ENCODE peak calls at places on chromosomes 4 and X, in five cellular contexts. W is SK-N-SH, C is K562, U is HepG2, R is GM12878. V is an unnamed sample.

GRCh38 chrX:39012561-39013209 is 211.4 kb downstream of the MID1IP1 start:
- DNase-seq in R (no peak), U (no peak), W (peak), C (no peak), V (peak)

GRCh38 chrX:48025561-48025960 is 18.8 kb downstream of the SPACA5 start:
- DNase-seq in R (peak), C (peak), W (peak), U (peak), V (peak)

GRCh38 chrX:11461181-11462001 is 168.2 kb downstream of the AMELX start:
- DNase-seq in U (no peak), C (peak), W (no peak), R (no peak), V (peak)

GRCh38 chr4:166493828-166494432 is 620.9 kb downstream of the TLL1 start:
- DNase-seq in U (no peak), W (no peak), R (no peak), C (no peak), V (no peak)

GRCh38 chr4:57602133-57602532 is 491.9 kb upstream of the IGFBP7 start:
- DNase-seq in C (no peak), R (no peak), U (no peak), W (no peak), V (no peak)

GRCh38 chrX:9342581-9343051 is 122.2 kb upstream of the TBL1X start:
- DNase-seq in C (peak), R (no peak), U (peak), W (peak), V (peak)

GRCh38 chr4:151624606-151625565 is 135.9 kb downstream of the GATB start:
- DNase-seq in W (no peak), C (no peak), R (no peak), U (no peak), V (no peak)

GRCh38 chr4:123110685-123111084 is 188.3 kb upstream of the NUDT6 start:
- DNase-seq in C (no peak), W (no peak), U (no peak), R (no peak), V (peak)

GRCh38 chr4:82394896-82395295 is 21.1 kb upstream of the HNRNPD start:
- DNase-seq in C (no peak), W (no peak), R (no peak), U (peak), V (no peak)

GRCh38 chr4:146359771-146360170 is 145.4 kb downstream of the REELD1 start:
- DNase-seq in C (no peak), U (no peak), R (no peak), W (no peak), V (no peak)
- TF ChIP-seq MXI1 in C (no peak), U (no peak), R (no peak), W (no peak), V (no peak)

DNA sequence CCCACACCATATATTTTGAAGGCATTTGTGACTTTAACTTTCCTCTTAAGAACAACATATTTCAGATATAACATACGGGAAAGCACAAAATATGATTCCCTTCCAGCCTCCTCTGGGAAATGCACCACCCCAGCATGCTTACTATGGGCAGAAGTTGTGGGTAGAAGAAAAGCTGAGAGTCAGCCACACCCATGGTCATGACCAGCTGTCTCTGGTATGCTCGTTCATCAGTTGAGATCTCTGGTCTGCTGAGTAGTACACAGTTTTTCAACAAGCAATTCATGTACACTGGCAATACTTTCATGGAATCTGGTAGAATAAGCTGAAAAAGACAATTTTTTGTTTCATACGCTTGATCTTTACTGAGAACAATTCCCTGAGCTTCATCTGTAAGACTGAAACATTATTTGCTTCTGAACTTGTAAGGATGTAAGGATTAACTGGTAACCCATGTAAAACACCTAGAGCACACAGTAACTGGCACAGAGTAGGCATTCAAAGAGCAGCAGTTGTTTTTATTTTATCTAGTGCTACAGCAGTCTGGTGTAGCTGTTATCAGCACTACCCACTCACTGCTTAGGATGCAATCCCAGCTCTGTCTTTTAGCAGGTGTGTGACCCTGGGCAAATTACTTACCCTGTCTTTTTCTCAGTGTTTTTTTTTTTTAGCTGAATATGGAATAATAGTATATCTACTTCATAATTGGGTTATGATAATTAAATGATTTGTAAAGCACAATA is 47.6 kb downstream of the METTL14 start:
- DNase-seq in R (no peak), W (no peak), U (no peak), C (no peak), V (peak)
- TF ChIP-seq MXI1 in R (no peak), W (no peak), U (no peak), C (no peak), V (no peak)

GRCh38 chrX:8345473-8345872 is 119.2 kb upstream of the VCX3B start:
- DNase-seq in R (no peak), C (no peak), U (peak), W (no peak), V (no peak)

GRCh38 chrX:8346060-8346459 is 118.6 kb upstream of the VCX3B start:
- DNase-seq in W (no peak), U (no peak), C (no peak), R (no peak), V (no peak)

DNA sequence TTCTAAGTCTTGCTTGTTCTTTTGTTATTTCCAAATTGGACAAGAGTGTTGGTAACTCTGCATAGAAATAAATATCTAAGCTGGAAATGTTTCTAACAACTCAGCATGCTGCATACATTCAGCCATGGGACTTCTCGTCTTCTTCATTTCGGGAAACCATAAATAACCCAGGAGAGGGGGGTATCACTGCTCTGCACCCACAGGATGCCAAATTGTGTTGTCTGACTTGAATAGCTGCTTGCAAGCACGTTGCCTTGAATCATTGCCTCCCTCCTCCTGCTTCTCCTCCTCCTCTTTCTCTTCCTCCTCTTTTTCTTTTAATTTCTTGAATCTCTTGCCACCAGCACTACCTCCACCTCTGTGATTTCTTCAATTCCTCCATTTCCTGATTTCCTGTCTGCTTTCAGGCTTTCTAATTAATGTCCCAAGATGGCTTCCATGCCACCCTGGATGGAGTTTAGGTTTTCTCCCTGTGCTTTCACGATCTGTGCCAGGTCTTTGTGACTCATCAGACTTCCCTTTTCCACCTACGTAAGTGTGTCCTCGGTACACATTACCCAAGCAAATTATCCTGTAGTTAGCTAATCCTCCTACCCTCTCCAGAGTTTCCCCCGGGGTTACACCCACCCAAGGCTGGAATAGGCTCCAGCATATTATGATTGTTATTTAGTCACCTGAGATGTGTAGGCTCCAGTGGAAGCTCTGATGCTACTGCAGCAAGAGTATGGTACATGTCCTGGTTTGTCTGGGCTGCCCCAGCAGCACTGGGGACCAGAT is 122.6 kb upstream of the VCX3B start:
- DNase-seq in C (no peak), U (no peak), W (no peak), R (no peak), V (no peak)
- TF ChIP-seq MXI1 in C (no peak), U (no peak), W (no peak), R (no peak), V (no peak)

DNA sequence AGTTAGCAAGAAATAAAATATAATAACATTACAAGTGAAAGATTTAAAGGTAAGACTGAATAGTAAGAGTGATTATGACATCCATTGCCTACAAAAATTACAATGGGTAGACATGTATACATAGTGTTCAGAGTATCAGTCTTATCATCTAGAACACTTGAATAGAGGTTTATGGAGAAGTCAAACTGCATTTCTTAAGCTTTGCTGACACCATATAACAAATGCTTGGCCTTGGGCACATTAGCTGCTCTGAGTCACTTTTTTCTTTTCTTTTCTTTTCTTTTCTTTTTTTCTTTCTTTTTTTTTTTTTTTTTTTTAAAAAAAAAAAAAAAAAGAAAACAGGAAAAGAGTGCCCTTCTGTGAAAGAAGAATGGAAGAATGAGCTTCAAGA is 220.0 kb downstream of the SPCS3 start:
- DNase-seq in R (no peak), W (no peak), C (no peak), U (no peak), V (peak)
- TF ChIP-seq MXI1 in R (no peak), W (no peak), C (no peak), U (no peak), V (no peak)

GRCh38 chr4:110902500-110902899 is 279.6 kb upstream of the PITX2 start:
- DNase-seq in W (no peak), C (no peak), U (no peak), R (no peak), V (peak)
- TF ChIP-seq MXI1 in W (no peak), C (no peak), U (no peak), R (no peak), V (no peak)

GRCh38 chrX:102728646-102729045 is 8.1 kb downstream of the GPRASP3 start:
- DNase-seq in R (no peak), C (no peak), U (no peak), W (no peak), V (no peak)
- TF ChIP-seq MXI1 in R (no peak), C (no peak), U (no peak), W (no peak), V (no peak)